ENCODE peak calls at places on chromosomes 16 and 17, in nine cellular contexts. P, O, X, M, N, A, C, J and K are unnamed samples.

GRCh38 chr16:88732172-88732960 is 26.1 kb downstream of the CTU2 start:
- DNase-seq in N (no peak), P (no peak), C (no peak), A (no peak), M (no peak), X (no peak), O (no peak), J (no peak), K (no peak)

GRCh38 chr16:50265260-50265659 is 1.1 kb upstream of the ADCY7 start:
- DNase-seq in C (no peak), A (peak), P (no peak), M (no peak), J (peak), X (peak), N (peak), O (no peak), K (no peak)

GRCh38 chr17:19306160-19307111 is 56.1 kb downstream of the B9D1 start:
- DNase-seq in J (no peak), O (no peak), M (no peak), A (no peak), X (no peak), P (peak), N (peak), C (no peak), K (no peak)

GRCh38 chr17:45231481-45232116 is 9.9 kb downstream of the FMNL1 start:
- DNase-seq in A (peak), X (no peak), J (no peak), O (no peak), N (peak), P (no peak), C (no peak), M (no peak), K (no peak)

GRCh38 chr16:67752641-67753040 is 33.5 kb upstream of the GFOD2 start:
- DNase-seq in M (no peak), O (no peak), A (no peak), P (no peak), J (no peak), X (no peak), N (no peak), C (no peak), K (no peak)

GRCh38 chr17:16989230-16989952 is 17.5 kb upstream of the TNFRSF13B start:
- DNase-seq in X (no peak), J (no peak), N (peak), O (no peak), M (no peak), C (no peak), A (no peak), P (no peak), K (no peak)

GRCh38 chr16:48321307-48322036 is 63.7 kb downstream of the SIAH1 start:
- DNase-seq in A (no peak), C (peak), P (no peak), M (peak), O (peak), J (peak), N (no peak), X (peak), K (peak)

GRCh38 chr17:57919912-57920311 is 35.3 kb downstream of the CUEDC1 start:
- DNase-seq in C (no peak), N (no peak), O (no peak), M (no peak), A (no peak), X (no peak), P (no peak), J (no peak), K (no peak)

GRCh38 chr16:3049921-3050481 is 3.6 kb downstream of the MMP25 start:
- DNase-seq in A (no peak), J (no peak), N (no peak), P (no peak), O (no peak), C (no peak), X (no peak), M (no peak), K (no peak)

GRCh38 chr16:22353188-22353919 is 21.1 kb downstream of the CDR2 start:
- DNase-seq in M (peak), X (peak), P (no peak), A (no peak), J (peak), O (peak), N (no peak), C (peak), K (peak)

GRCh38 chr16:49749816-49750215 is 106.1 kb downstream of the ZNF423 start:
- DNase-seq in M (no peak), J (no peak), P (no peak), O (no peak), C (no peak), N (no peak), X (peak), A (no peak), K (no peak)

GRCh38 chr16:81535679-81536360 is 91.2 kb downstream of the CMIP start:
- DNase-seq in M (no peak), X (no peak), O (no peak), N (no peak), C (no peak), A (no peak), J (no peak), P (no peak), K (no peak)

GRCh38 chr16:87628940-87629339 is 26.6 kb downstream of the JPH3 start:
- DNase-seq in J (peak), X (peak), N (peak), M (peak), P (no peak), C (peak), A (no peak), O (peak), K (peak)

GRCh38 chr17:60941028-60941427 is 263.4 kb downstream of the BCAS3 start:
- DNase-seq in A (no peak), X (peak), J (peak), M (peak), C (peak), N (no peak), O (peak), P (no peak), K (peak)

GRCh38 chr17:69326302-69327059 is 452 bp downstream of the ABCA5 start:
- DNase-seq in O (peak), C (peak), J (peak), N (no peak), M (peak), X (peak), A (no peak), P (no peak), K (peak)

GRCh38 chr17:33435716-33436301 is 142.7 kb upstream of the ASIC2 start:
- DNase-seq in C (peak), N (no peak), J (no peak), P (no peak), A (no peak), X (no peak), M (peak), O (peak), K (peak)

GRCh38 chr16:85614338-85615013 is 1.4 kb downstream of the GSE1 start:
- DNase-seq in X (peak), A (no peak), C (no peak), J (no peak), M (no peak), N (peak), P (no peak), O (no peak), K (no peak)

GRCh38 chr17:19748807-19749193 is 702 bp upstream of the ALDH3A1 start:
- DNase-seq in M (no peak), O (no peak), C (no peak), J (no peak), A (no peak), P (no peak), X (no peak), N (no peak), K (no peak)

GRCh38 chr16:68834550-68834949 is 8.8 kb upstream of the TANGO6 start:
- DNase-seq in N (no peak), P (no peak), C (no peak), J (peak), A (no peak), O (no peak), M (no peak), X (no peak), K (no peak)

GRCh38 chr17:19274893-19275292 is 37.7 kb downstream of the EPN2 start:
- DNase-seq in X (no peak), N (no peak), M (peak), P (no peak), J (no peak), O (no peak), C (no peak), A (no peak), K (no peak)

GRCh38 chr16:54651851-54652770 is 278.6 kb upstream of the IRX5 start:
- DNase-seq in J (no peak), P (no peak), C (no peak), A (no peak), X (peak), O (peak), M (no peak), N (no peak), K (peak)

GRCh38 chr17:77935121-77935571 is 23.4 kb upstream of the TNRC6C start:
- DNase-seq in J (no peak), A (no peak), M (no peak), N (no peak), P (no peak), C (no peak), X (no peak), O (no peak), K (no peak)

GRCh38 chr17:10357768-10358167 is 15.0 kb downstream of the MYH13 start:
- DNase-seq in O (no peak), M (no peak), A (peak), C (no peak), X (no peak), P (no peak), N (peak), J (no peak), K (no peak)

GRCh38 chr16:12271006-12271405 is 294.5 kb downstream of the SNX29 start:
- DNase-seq in N (peak), A (peak), X (peak), J (peak), P (no peak), M (peak), O (no peak), C (peak), K (peak)

GRCh38 chr17:45302649-45303173 is 14.1 kb downstream of the MAP3K14 start:
- DNase-seq in N (peak), X (no peak), A (no peak), M (peak), P (no peak), O (peak), J (peak), C (peak), K (peak)

GRCh38 chr17:47703671-47704070 is 9.7 kb downstream of the TBKBP1 start:
- DNase-seq in J (no peak), P (no peak), M (no peak), N (no peak), O (no peak), X (no peak), A (no peak), C (no peak), K (no peak)

GRCh38 chr17:32909787-32910369 is 18.1 kb upstream of the TMEM98 start:
- DNase-seq in X (peak), O (peak), A (peak), C (peak), P (peak), M (peak), J (peak), N (peak), K (peak)

GRCh38 chr16:57559075-57559790 is 16.8 kb downstream of the ADGRG5 start:
- DNase-seq in J (no peak), C (no peak), X (no peak), A (no peak), M (no peak), N (no peak), P (no peak), O (no peak), K (no peak)

GRCh38 chr17:78151514-78152008 is 5.4 kb downstream of the C17orf99 start:
- DNase-seq in A (no peak), J (no peak), P (no peak), X (no peak), O (no peak), C (no peak), N (no peak), M (peak), K (no peak)

GRCh38 chr17:60652484-60653247 is 25.0 kb upstream of the BCAS3 start:
- DNase-seq in O (no peak), A (no peak), M (no peak), J (no peak), C (no peak), P (no peak), N (peak), X (no peak), K (no peak)

GRCh38 chr17:32626371-32626770 is 139.6 kb downstream of the CDK5R1 start:
- DNase-seq in O (no peak), N (no peak), X (no peak), A (no peak), P (no peak), M (no peak), J (no peak), C (no peak), K (no peak)

GRCh38 chr17:3796110-3796821 is 4.7 kb downstream of the ITGAE start:
- DNase-seq in M (no peak), X (no peak), O (no peak), N (no peak), C (no peak), P (peak), A (no peak), J (no peak), K (no peak)

GRCh38 chr17:80858301-80859003 is 133.2 kb upstream of the CHMP6 start:
- DNase-seq in C (no peak), M (no peak), X (no peak), N (no peak), A (no peak), P (no peak), O (no peak), J (peak), K (no peak)

GRCh38 chr16:87956771-87957279 is 5.6 kb downstream of the BANP start:
- DNase-seq in C (peak), N (peak), A (peak), J (peak), M (peak), P (peak), O (peak), X (peak), K (no peak)

GRCh38 chr16:85947511-85948509 is 48.8 kb downstream of the IRF8 start:
- DNase-seq in C (no peak), O (no peak), P (no peak), J (no peak), A (no peak), M (no peak), X (no peak), N (peak), K (no peak)

GRCh38 chr17:71329310-71330098 is 791.3 kb upstream of the SOX9 start:
- DNase-seq in C (no peak), X (no peak), O (no peak), J (no peak), A (no peak), P (no peak), M (no peak), N (no peak), K (no peak)

GRCh38 chr16:55133654-55134053 is 190.3 kb upstream of the IRX6 start:
- DNase-seq in N (no peak), P (no peak), A (no peak), J (no peak), X (no peak), M (no peak), O (no peak), C (no peak), K (no peak)

GRCh38 chr16:27238016-27238587 is 30.5 kb downstream of the NSMCE1 start:
- DNase-seq in M (no peak), J (no peak), C (no peak), A (no peak), O (no peak), N (peak), X (no peak), P (no peak), K (no peak)